ENCODE peak calls at places on chromosome 9, in five cellular contexts. V is fibroblast of lung; G is Peyer's patch; Y is effector memory CD4-positive, alpha-beta T cell; T is lower lobe of right lung. P is an unnamed sample.
A peak's percentile ranks its signal among the peaks of the same experiment; 100 is the strongest.

GRCh38 chr9:136225748-136226679 is 19.6 kb downstream of the QSOX2 start:
- DNase-seq in T (peak; percentile 67), V (peak; percentile 32), G (peak; percentile 68), Y (peak; percentile 62), P (peak; percentile 44)

GRCh38 chr9:18793122-18793521 is 239.9 kb downstream of the SAXO1 start:
- DNase-seq in Y (no peak), T (no peak), G (no peak), V (no peak), P (no peak)

GRCh38 chr9:118446962-118447490 is 742.8 kb downstream of the TLR4 start:
- DNase-seq in Y (no peak), G (no peak), V (no peak), T (no peak), P (no peak)

GRCh38 chr9:90308746-90309145 is 333.9 kb downstream of the DIRAS2 start:
- DNase-seq in T (no peak), Y (no peak), V (no peak), G (no peak), P (no peak)

GRCh38 chr9:71552480-71552879 is 215.8 kb downstream of the CEMIP2 start:
- DNase-seq in V (no peak), G (no peak), T (no peak), Y (no peak), P (no peak)

GRCh38 chr9:70228098-70228497 is 30.7 kb upstream of the SMC5 start:
- DNase-seq in V (no peak), G (no peak), T (no peak), Y (no peak), P (no peak)

GRCh38 chr9:133979124-133979920 is 12.8 kb downstream of the VAV2 start:
- DNase-seq in T (peak; percentile 53), Y (no peak), V (peak; percentile 46), G (peak; percentile 49), P (no peak)

GRCh38 chr9:88574993-88575392 is 40.0 kb downstream of the NXNL2 start:
- DNase-seq in G (no peak), Y (no peak), T (no peak), V (peak; percentile 71), P (no peak)

GRCh38 chr9:5435912-5436311 is 1.8 kb downstream of the PLGRKT start:
- DNase-seq in V (peak; percentile 26), T (no peak), G (no peak), Y (no peak), P (no peak)

GRCh38 chr9:111961011-111961410 is 64.4 kb downstream of the UGCG start:
- DNase-seq in T (no peak), V (peak; percentile 82), Y (no peak), G (no peak), P (no peak)

GRCh38 chr9:115845648-115846312 is 307.8 kb upstream of the PAPPA start:
- DNase-seq in Y (no peak), G (no peak), T (no peak), V (peak; percentile 71), P (no peak)

GRCh38 chr9:18006591-18006990 is 427.7 kb downstream of the SH3GL2 start:
- DNase-seq in G (no peak), V (no peak), Y (no peak), T (no peak), P (no peak)

GRCh38 chr9:8845376-8845775 is 1045.8 kb upstream of the DMAC1 start:
- DNase-seq in V (no peak), T (no peak), G (no peak), Y (no peak), P (no peak)

GRCh38 chr9:115649991-115650472 is 503.6 kb upstream of the PAPPA start:
- DNase-seq in Y (no peak), T (no peak), G (no peak), V (peak; percentile 96), P (no peak)

GRCh38 chr9:88991066-88992030 is at the start of gene S1PR3:
- DNase-seq in Y (no peak), V (peak; percentile 45), T (peak; percentile 63), G (no peak), P (no peak)

GRCh38 chr9:136954270-136955083 is 2.4 kb downstream of the LCN12 start:
- DNase-seq in G (no peak), V (no peak), Y (no peak), T (peak; percentile 45), P (no peak)

GRCh38 chr9:129178579-129178909 is 483 bp upstream of the IER5L start:
- DNase-seq in Y (no peak), T (no peak), G (no peak), V (no peak), P (no peak)

DNA sequence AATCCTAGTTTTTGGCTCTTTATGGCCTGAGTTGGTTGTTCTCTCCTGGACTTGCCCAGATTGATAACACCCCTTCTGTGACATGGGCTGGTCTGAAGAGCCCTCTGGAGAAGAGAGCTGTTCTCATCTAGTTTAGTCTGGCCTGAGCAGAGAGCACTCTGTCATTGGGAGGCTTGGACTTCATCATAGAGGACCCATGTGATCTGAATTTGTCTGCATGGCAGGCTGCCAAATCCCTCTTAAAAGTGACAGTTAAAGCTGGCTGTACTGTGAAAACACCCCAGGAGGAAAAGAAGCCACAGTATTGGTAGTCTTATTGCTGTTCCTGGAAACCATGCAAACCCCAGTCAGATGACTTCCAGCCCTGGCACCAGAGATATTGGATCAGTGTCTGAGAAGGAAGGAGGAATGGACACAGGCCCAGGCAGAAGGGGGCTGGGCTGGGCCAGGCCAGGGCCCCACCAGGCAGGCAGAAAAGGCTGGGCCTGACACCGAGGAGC is 3.7 kb upstream of the WDR31 start:
- DNase-seq in Y (no peak), V (peak; percentile 27), G (no peak), T (peak; percentile 58), P (no peak)
- H3K27ac ChIP-seq in Y (no peak overlapping the region), V (no peak overlapping the region), G (peak overlapping the region; percentile 4), T (peak overlapping the region; percentile 67), P (no peak overlapping the region)

GRCh38 chr9:105313238-105313637 is 68.8 kb downstream of the SLC44A1 start:
- DNase-seq in G (no peak), T (no peak), Y (no peak), V (no peak), P (no peak)

GRCh38 chr9:105316703-105317102 is 72.3 kb downstream of the SLC44A1 start:
- DNase-seq in V (no peak), Y (no peak), G (no peak), T (no peak), P (no peak)

GRCh38 chr9:105320568-105320967 is 76.1 kb downstream of the SLC44A1 start:
- DNase-seq in V (no peak), Y (no peak), G (no peak), T (no peak), P (no peak)

GRCh38 chr9:105319514-105319863 is 75.0 kb downstream of the SLC44A1 start:
- DNase-seq in V (no peak), G (no peak), T (no peak), Y (no peak), P (no peak)

GRCh38 chr9:105318729-105319513 is 74.5 kb downstream of the SLC44A1 start:
- DNase-seq in G (no peak), T (no peak), Y (no peak), V (no peak), P (no peak)
- H3K27ac ChIP-seq in G (peak overlapping the region; percentile 46), T (no peak overlapping the region), Y (no peak overlapping the region), V (no peak overlapping the region), P (no peak overlapping the region)

DNA sequence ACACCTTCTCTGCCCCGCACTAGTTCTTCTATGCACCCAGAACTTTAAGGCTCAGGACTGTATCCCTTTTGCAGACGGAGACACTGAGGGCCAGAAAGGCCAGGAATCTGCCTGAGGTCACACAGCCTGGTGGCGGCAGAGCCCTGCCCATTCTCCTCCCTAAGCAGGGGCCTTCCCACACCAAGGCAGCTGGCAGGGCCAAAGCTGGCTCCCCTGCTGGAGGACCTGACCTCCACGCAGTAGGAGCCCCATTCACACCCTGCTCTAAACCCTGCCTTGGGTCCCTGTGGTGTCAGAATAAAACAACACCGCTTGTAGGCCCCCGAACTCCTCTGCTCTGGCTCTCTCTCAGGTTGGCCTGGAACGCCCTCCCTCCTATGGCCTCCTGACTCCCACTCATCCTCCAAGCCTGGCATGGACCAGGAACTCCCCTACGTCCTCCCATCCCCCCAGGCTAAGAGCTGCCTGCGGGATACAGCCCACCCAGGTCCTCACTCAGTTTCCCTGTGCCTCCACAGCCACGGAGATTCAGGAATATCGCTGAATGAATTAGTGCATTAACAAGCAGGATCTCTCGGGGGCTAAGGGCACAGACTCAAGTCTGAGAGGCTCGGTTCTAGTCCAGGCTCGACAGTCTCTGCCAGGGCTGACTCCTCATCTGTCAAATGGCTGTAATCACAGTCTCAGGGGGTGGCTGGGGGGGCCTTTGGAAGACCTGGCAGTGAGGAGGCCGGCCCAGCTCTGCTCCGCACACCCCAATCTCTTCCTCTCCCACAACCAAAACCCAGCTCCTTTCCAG is 2.8 kb downstream of the ST6GALNAC6 start:
- DNase-seq in T (no peak), V (no peak), G (no peak), Y (no peak), P (no peak)
- H3K27ac ChIP-seq in T (peak overlapping the region; percentile 91), V (peak overlapping the region; percentile 60), G (peak overlapping the region; percentile 52), Y (no peak overlapping the region), P (peak overlapping the region; percentile 35)

DNA sequence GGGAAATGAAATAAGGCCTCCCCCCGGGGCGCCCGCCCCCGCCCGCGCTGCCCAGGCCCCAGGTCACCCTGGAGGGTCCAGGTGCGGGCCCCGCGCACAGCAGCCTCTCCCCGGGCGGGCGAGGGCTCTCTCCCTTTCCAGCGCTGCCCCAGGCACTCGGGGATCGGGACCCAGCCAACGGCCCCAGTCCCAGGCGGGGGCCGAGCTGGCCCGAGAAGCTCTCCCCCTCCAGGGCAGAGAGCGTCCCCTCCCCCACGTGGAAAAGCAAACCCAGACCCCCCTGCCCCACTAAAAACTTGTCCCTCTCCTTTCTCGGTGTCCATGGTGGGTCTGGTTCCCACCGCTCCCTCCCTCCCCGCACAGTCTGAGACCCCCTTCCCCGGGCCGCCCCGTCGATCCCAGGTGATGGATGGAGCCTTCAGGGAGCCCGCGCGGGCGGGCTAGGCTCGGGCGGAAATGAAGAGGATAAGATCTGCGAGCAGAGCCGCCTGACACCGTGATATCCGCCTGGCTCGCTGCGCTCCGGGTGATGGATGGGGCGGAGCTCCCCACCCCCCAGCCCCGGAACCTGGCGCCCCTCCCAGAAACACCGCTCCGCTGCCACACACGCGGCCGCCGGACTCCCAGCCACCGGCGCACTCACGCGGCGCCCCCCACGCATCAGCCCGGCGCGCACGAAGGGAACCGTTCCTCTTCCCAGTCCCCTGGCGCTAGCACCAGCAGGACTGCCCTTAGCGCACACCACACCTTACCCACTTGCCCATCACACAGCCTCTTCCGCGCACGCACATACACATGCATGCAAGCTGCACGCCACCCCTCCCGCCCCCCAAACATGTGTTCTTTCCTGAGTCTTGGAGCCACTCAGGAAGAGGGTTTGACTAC is 81.7 kb upstream of the ZBTB43 start:
- DNase-seq in Y (peak; percentile 63), T (peak; percentile 68), G (peak; percentile 63), V (peak; percentile 25), P (peak; percentile 67)
- H3K27ac ChIP-seq in Y (peak overlapping the region; percentile 97), T (peak overlapping the region; percentile 90), G (peak overlapping the region; percentile 99), V (no peak overlapping the region), P (peak overlapping the region; percentile 90)

DNA sequence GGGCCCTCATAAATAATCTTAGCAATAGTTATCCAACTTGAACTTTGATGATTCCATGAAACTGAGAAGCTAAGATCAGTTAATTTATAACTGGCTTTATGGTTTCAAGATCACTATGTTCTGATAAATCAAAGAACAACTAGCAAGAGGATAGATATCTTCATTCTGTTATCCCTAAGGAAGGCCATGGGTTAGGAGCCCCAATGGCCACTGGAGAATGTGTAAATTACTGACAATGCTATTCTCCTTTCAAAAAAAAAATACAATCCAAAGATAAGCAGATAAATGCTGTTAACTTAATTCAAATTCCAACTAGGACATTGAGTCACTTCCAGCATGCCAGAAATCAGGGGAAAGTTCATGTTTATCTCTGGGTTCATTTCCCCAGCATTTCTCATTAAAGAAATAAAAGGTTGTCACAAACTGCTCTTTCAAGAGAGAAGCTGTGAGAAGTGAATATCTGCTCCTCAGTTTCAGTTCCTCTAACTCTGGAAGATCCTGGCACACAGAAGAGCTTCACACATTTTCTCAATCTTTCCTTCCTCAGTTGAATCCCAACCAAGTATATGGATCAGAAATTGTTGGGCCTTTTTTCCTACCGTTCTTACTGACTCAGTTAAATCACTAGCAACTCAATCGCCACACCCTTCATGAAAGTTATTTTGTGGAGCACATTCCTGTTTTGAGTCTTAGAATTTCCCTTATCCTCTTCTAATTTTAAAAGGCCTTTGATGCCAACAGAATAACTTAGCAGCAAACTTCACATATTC is 59.6 kb upstream of the SLC1A1 start:
- DNase-seq in G (no peak), T (no peak), V (peak; percentile 11), Y (no peak), P (no peak)
- H3K27ac ChIP-seq in G (peak overlapping the region; percentile 42), T (no peak overlapping the region), V (no peak overlapping the region), Y (no peak overlapping the region), P (no peak overlapping the region)